ENCODE peak calls at places on chromosomes 16 and 17, in four cellular contexts. H is PC-9, Z is HFFc6, B is cardiac muscle cell. C is an unnamed sample.

GRCh38 chr16:46743232-46743719 is 4.9 kb downstream of the MYLK3 start:
- DNase-seq in H (no peak), B (peak), Z (peak), C (no peak)

GRCh38 chr16:49776085-49776501 is 79.8 kb downstream of the ZNF423 start:
- DNase-seq in B (peak), Z (no peak), H (no peak), C (no peak)

GRCh38 chr17:16980061-16980460 is 8.1 kb upstream of the TNFRSF13B start:
- DNase-seq in B (no peak), Z (no peak), H (no peak), C (no peak)

GRCh38 chr17:81301195-81302144 is 6.4 kb upstream of the SLC38A10 start:
- DNase-seq in B (no peak), Z (no peak), H (no peak), C (no peak)

GRCh38 chr16:85173077-85173980 is 61.1 kb upstream of the CIBAR2 start:
- DNase-seq in Z (peak), H (no peak), B (peak), C (no peak)

GRCh38 chr17:57918017-57918895 is 37.0 kb downstream of the CUEDC1 start:
- DNase-seq in H (no peak), Z (peak), B (peak), C (no peak)

GRCh38 chr17:76578376-76578775 is 7.3 kb downstream of the ST6GALNAC2 start:
- DNase-seq in H (no peak), B (no peak), Z (peak), C (no peak)

GRCh38 chr17:55513885-55514590 is 2.8 kb upstream of the SMIM36 start:
- DNase-seq in Z (peak), B (peak), H (peak), C (no peak)

GRCh38 chr16:30535106-30535776 is 583 bp upstream of the ZNF747 start:
- DNase-seq in Z (no peak), H (no peak), B (peak), C (no peak)

GRCh38 chr16:61820398-61820797 is 215.8 kb downstream of the CDH8 start:
- DNase-seq in H (no peak), Z (no peak), B (no peak), C (no peak)

GRCh38 chr16:29117631-29118030 is 132.8 kb downstream of the LAT start:
- DNase-seq in B (no peak), Z (no peak), H (no peak), C (no peak)

GRCh38 chr16:70687671-70688265 is 1.9 kb upstream of the MTSS2 start:
- DNase-seq in B (no peak), H (no peak), Z (no peak), C (no peak)

GRCh38 chr17:81821603-81822311 is 11.3 kb downstream of the MCRIP1 start:
- DNase-seq in H (peak), B (peak), Z (peak), C (no peak)

GRCh38 chr17:47324224-47325020 is 667 bp downstream of the EFCAB13 start:
- DNase-seq in Z (no peak), B (peak), H (no peak), C (peak)

GRCh38 chr17:31494259-31495048 is 103.0 kb downstream of the RAB11FIP4 start:
- DNase-seq in Z (no peak), B (no peak), H (peak), C (peak)

GRCh38 chr17:65601881-65602280 is 40.4 kb upstream of the AXIN2 start:
- DNase-seq in Z (no peak), B (no peak), H (no peak), C (no peak)

GRCh38 chr17:3020381-3020780 is 43.0 kb downstream of the OR1D5 start:
- DNase-seq in H (no peak), B (no peak), Z (no peak), C (no peak)

GRCh38 chr17:65013613-65014391 is 42.7 kb downstream of the GNA13 start:
- DNase-seq in H (peak), Z (peak), B (peak), C (peak)

GRCh38 chr16:57774886-57775285 is 27.4 kb downstream of the KIFC3 start:
- DNase-seq in Z (no peak), B (no peak), H (no peak), C (no peak)

GRCh38 chr16:57773680-57774295 is 28.5 kb downstream of the KIFC3 start:
- DNase-seq in B (no peak), H (no peak), Z (no peak), C (no peak)

GRCh38 chr16:57778658-57779057 is 23.6 kb downstream of the KIFC3 start:
- DNase-seq in H (no peak), Z (no peak), B (no peak), C (no peak)

GRCh38 chr16:57773019-57773418 is 29.3 kb downstream of the KIFC3 start:
- DNase-seq in Z (no peak), B (no peak), H (no peak), C (no peak)

DNA sequence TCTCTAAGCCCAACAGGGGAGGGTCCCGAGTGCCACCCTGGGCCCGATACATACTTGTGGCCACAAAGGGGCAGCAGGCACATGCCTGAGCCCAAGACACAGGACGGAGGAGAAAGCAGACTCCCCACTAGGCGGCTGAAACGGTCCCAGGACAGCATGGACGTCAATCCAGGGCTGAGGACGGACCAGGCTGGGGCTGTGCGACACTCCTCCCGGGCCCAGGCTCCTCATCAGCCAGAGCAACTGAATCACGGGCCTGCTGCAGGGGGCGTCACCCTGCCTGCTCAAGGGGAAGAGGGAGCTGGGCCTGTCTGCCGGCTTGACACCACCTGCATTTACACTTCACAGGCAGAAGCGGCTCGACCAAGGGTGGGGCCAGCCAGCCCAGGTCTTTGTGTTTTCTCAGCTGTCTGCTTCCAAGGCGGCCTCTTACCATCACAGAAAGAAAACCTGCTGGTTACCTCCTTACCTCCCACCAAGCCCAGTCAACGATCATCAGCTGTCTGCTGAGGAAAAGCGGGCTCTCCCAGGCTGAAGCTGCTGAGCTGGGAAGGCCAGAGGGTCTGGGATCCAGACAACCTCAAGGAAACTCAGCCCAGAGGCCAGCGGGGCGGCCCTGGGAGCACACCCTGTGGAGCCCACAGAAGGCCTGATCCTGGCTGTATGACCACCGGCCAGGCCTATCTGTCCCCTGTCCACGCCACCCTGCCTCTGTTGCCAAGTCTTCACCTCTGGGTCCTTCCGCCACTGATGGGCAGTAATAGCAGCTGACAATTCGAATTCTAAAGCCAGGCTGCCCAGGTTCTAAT is 26.4 kb downstream of the KIFC3 start:
- DNase-seq in H (no peak), B (peak), Z (no peak), C (no peak)
- TF ChIP-seq CTCF in H (no peak), B (peak), Z (peak), C (no peak)

GRCh38 chr16:55171241-55171640 is 152.8 kb upstream of the IRX6 start:
- DNase-seq in B (no peak), H (no peak), Z (no peak), C (no peak)
- TF ChIP-seq CTCF in B (no peak), H (no peak), Z (no peak), C (no peak)

GRCh38 chr17:19379306-19380075 is 1.2 kb downstream of the MAPK7 start:
- DNase-seq in B (no peak), Z (no peak), H (no peak), C (no peak)

GRCh38 chr17:19380551-19381284 is 2.4 kb downstream of the MAPK7 start:
- DNase-seq in H (no peak), B (no peak), Z (no peak), C (no peak)

GRCh38 chr17:19376799-19377198 is 1.5 kb upstream of the MAPK7 start:
- DNase-seq in H (no peak), Z (no peak), B (no peak), C (peak)

GRCh38 chr17:19378416-19379293 is at the start of gene MAPK7:
- DNase-seq in H (no peak), Z (no peak), B (no peak), C (peak)

GRCh38 chr17:19377602-19378415 is 489 bp upstream of the MAPK7 start:
- DNase-seq in H (peak), B (peak), Z (peak), C (peak)
- TF ChIP-seq CTCF in H (peak), B (peak), Z (peak), C (no peak)

DNA sequence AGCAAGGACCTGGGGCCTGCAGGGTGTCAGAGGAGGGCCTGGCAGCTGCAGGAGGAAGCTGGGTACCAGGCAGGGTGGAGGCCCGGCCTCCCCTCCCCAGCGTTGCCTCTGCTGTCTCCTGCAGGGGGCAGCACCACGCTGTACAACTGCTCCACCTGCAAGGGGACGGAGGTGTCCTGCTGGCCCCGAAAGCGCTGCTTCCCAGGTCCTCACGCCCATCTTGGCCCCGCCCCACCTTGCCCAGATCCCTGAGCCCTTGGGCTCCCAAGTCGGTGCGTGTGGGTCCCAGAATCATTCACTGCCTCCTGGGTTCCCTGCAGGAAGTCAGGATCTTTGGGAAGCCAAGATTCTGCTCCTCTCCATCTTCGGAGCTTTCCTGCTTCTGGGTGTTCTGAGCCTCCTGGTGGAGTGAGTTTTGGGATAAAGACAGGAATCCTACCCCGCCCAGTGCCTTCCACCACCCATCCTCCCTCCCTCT is 1.2 kb downstream of the TMEM95 start:
- DNase-seq in H (peak), Z (peak), B (peak), C (peak)
- TF ChIP-seq CTCF in H (peak), Z (peak), B (peak), C (peak)

DNA sequence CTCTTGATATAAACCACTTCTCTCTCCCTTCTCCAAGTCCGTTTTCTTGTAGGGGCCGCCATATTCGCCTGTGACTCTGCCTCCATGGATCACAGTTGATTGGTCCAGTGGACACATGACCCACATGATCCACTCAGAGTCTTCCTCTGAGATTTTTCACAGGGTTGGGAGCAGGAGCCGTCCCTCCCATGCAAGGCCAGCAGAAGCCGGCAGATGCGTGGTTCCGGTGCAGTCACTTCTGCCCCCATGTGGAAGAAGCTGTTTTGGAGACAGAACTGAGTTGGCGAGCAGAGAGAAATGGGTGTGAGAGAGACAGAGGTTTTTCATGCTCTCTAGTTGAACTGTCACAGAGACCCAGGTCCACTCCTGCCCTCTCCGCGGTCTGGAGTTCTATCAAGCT is 83.3 kb downstream of the C16orf95 start:
- DNase-seq in H (no peak), B (peak), Z (peak), C (no peak)
- TF ChIP-seq CTCF in H (no peak), B (peak), Z (peak), C (no peak)

GRCh38 chr17:79991140-79991923 is 44.3 kb downstream of the TBC1D16 start:
- DNase-seq in B (peak), H (peak), Z (peak), C (peak)
- TF ChIP-seq CTCF in B (peak), H (peak), Z (peak), C (peak)

GRCh38 chr16:65737831-65738230 is 616.0 kb upstream of the CDH11 start:
- DNase-seq in Z (no peak), B (peak), H (no peak), C (no peak)
- TF ChIP-seq CTCF in Z (no peak), B (peak), H (no peak), C (no peak)

DNA sequence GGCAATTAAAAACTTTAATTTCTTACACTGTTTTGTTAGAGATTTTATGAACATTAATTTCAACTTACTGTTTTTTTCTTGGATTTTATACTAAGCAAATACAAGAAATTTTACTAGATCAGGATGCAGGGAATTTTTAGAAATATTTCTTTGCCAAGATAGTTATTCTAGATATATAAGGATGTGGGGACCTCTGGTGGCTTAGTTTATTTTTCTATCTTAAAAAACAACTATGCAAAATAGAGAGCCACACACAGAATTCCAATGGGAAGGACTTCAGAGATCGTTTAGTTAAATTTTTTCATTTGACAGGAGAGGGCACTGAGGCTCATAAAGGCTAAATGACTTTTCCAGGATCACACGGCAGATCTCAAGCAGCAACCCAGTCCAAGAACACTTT is 23.0 kb upstream of the CAPNS2 start:
- DNase-seq in H (no peak), Z (peak), B (peak), C (no peak)
- TF ChIP-seq CTCF in H (peak), Z (peak), B (peak), C (peak)

GRCh38 chr17:43988301-43988700 is 16.1 kb upstream of the NAGS start:
- DNase-seq in Z (no peak), H (no peak), B (no peak), C (no peak)
- TF ChIP-seq CTCF in Z (no peak), H (no peak), B (no peak), C (no peak)